ENCODE peak calls at places on chromosomes 13 and 19, in five cellular contexts. F, U, M, K and D are unnamed samples. For H3K4me1, the result is how much of the 10 kb centered on the place peaks cover.

GRCh38 chr19:36489920-36490415 is 607 bp upstream of the ZNF566 start:
- DNase-seq in U (peak), K (peak), M (peak), F (peak), D (peak)

GRCh38 chr19:49468746-49469447 is 5.1 kb upstream of the FLT3LG start:
- DNase-seq in K (peak), M (no peak), U (peak), F (peak), D (peak)

GRCh38 chr13:31088826-31089420 is 72.8 kb downstream of the HSPH1 start:
- DNase-seq in F (no peak), K (no peak), U (no peak), M (no peak), D (no peak)

GRCh38 chr19:6076291-6076665 is 34.0 kb downstream of the RFX2 start:
- DNase-seq in F (no peak), K (no peak), M (peak), U (no peak), D (no peak)

GRCh38 chr13:53408847-53409568 is 380.4 kb downstream of the OLFM4 start:
- DNase-seq in M (no peak), F (no peak), U (no peak), K (no peak), D (no peak)

GRCh38 chr13:76917096-76917495 is 30.9 kb upstream of the KCTD12 start:
- DNase-seq in K (no peak), F (no peak), M (no peak), U (no peak), D (no peak)

GRCh38 chr13:46172531-46172991 is 9.4 kb downstream of the LCP1 start:
- DNase-seq in F (no peak), U (no peak), M (no peak), K (no peak), D (peak)

GRCh38 chr13:49225358-49226042 is 5.4 kb downstream of the MLNR start:
- DNase-seq in K (no peak), U (no peak), F (no peak), M (peak), D (no peak)

GRCh38 chr13:107824636-107825035 is 390.7 kb downstream of the LIG4 start:
- DNase-seq in M (no peak), K (no peak), F (no peak), U (no peak), D (no peak)

GRCh38 chr19:5191091-5191490 is 149.5 kb downstream of the PTPRS start:
- DNase-seq in F (no peak), M (no peak), U (no peak), K (no peak), D (no peak)

GRCh38 chr13:41916173-41916954 is 44.5 kb downstream of the VWA8 start:
- DNase-seq in F (no peak), U (peak), K (no peak), M (no peak), D (peak)

GRCh38 chr19:1590641-1591397 is 1.8 kb downstream of the MBD3 start:
- DNase-seq in M (no peak), F (no peak), K (no peak), U (peak), D (peak)

GRCh38 chr13:87877477-87877876 is 206.3 kb downstream of the SLITRK5 start:
- DNase-seq in U (no peak), K (no peak), F (no peak), M (no peak), D (no peak)

GRCh38 chr13:95676100-95676774 is 702 bp upstream of the DNAJC3 start:
- DNase-seq in U (peak), M (peak), F (no peak), K (no peak), D (peak)

GRCh38 chr19:20278342-20278741 is 111.3 kb downstream of the ZNF486 start:
- DNase-seq in U (peak), F (no peak), K (no peak), M (peak), D (no peak)

GRCh38 chr13:33145667-33146066 is 129.4 kb downstream of the KL start:
- DNase-seq in K (no peak), M (no peak), F (no peak), U (no peak), D (no peak)

GRCh38 chr13:27379126-27379525 is 45.3 kb upstream of the GTF3A start:
- DNase-seq in K (no peak), M (no peak), U (no peak), F (no peak), D (no peak)

GRCh38 chr19:10260141-10260584 is 8.1 kb downstream of the MRPL4 start:
- DNase-seq in M (no peak), K (no peak), F (no peak), U (peak), D (no peak)

GRCh38 chr19:6229216-6229913 is 50.4 kb downstream of the MLLT1 start:
- DNase-seq in U (no peak), K (no peak), M (no peak), F (no peak), D (no peak)

GRCh38 chr19:33804021-33804799 is 7.5 kb downstream of the KCTD15 start:
- DNase-seq in M (peak), U (peak), F (peak), K (peak), D (peak)

GRCh38 chr13:34469212-34469983 is 472.7 kb upstream of the NBEA start:
- DNase-seq in M (no peak), F (no peak), K (no peak), U (peak), D (no peak)

GRCh38 chr19:49502866-49503581 is 6.8 kb downstream of the RPS11 start:
- DNase-seq in M (peak), U (peak), K (no peak), F (peak), D (peak)

GRCh38 chr13:30115257-30115600 is 192.1 kb downstream of the KATNAL1 start:
- DNase-seq in M (no peak), F (no peak), K (no peak), U (no peak), D (no peak)

GRCh38 chr13:100581504-100581903 is 7.1 kb downstream of the GGACT start:
- DNase-seq in U (no peak), M (no peak), K (no peak), F (no peak), D (no peak)

GRCh38 chr13:100581030-100581429 is 7.6 kb downstream of the GGACT start:
- DNase-seq in K (no peak), F (no peak), U (no peak), M (no peak), D (no peak)

GRCh38 chr13:100584901-100585300 is 3.7 kb downstream of the GGACT start:
- DNase-seq in M (no peak), U (no peak), K (no peak), F (no peak), D (no peak)

GRCh38 chr13:100580045-100580444 is 8.5 kb downstream of the GGACT start:
- DNase-seq in K (no peak), M (no peak), U (no peak), F (no peak), D (peak)
- H3K27ac ChIP-seq in K (no peak), M (no peak), U (no peak), F (no peak), D (no peak)

DNA sequence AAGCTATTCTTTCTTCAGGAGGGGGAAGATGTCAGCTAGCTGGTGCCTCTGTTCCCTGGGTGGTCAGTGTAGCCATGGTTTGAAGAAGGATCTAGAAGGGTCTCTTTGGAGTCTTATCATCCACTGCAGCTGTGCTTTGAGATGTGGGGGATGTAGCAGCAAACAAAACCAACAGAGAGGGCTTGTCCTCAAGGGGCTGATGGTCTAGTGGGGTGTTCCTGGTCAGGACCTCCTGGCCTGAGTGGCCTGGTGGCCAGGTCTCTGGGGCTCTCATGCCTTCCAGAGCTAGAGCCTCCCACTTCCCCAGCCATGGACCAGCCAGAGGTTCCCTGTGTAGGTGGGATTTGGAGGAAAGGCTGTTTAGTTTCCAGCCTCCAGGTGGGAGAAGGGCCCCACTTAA is 40.3 kb downstream of the LYL1 start:
- DNase-seq in U (no peak), K (no peak), M (no peak), F (no peak), D (no peak)
- H3K4me1 ChIP-seq in U (under half), K (half or more), M (under half), F (half or more), D (under half)

DNA sequence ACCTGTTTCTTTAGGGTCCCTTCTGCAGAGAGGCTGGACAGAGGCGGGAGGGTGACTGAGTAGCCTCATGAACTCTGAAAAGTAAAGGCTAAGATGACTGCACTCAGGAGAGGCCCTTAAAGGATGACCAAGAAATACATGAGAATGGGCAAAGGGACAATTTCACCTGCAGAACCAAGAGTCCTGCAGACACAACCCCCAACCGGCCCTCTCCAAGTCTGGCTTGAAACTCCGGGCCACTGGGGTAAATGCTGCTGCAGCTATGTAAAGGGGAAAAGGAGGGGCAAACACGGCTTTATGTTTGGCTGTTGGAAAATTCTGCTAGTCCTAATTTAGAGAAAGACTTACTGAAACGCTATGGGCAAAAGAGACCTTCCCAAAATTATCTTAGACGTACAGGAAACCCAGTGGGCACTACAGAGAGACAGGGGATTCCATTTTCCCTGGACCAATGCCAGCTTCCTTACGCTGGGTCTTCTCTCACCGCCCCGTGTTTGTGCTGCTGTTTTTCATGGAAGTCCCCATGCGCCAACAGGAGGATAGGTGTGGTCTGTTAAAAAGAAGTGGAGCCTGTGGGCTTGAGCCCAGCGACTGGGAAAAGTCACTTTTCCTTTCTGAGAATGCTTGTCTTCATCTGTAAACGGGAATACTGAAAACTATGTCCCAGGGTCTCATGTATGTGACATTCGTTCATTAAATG is 10.6 kb downstream of the COL4A2 start:
- DNase-seq in U (no peak), F (no peak), M (no peak), K (no peak), D (no peak)
- H3K27ac ChIP-seq in U (no peak), F (no peak), M (no peak), K (peak), D (no peak)

GRCh38 chr19:40800997-40801377 is 2.0 kb downstream of the EGLN2 start:
- DNase-seq in M (no peak), F (no peak), U (no peak), K (no peak), D (no peak)

GRCh38 chr19:40800339-40800996 is 1.5 kb downstream of the EGLN2 start:
- DNase-seq in F (no peak), U (no peak), K (no peak), M (no peak), D (no peak)

GRCh38 chr19:40803170-40803856 is 4.3 kb downstream of the EGLN2 start:
- DNase-seq in M (no peak), K (no peak), F (no peak), U (no peak), D (no peak)

GRCh38 chr19:40802300-40803169 is 3.5 kb downstream of the EGLN2 start:
- DNase-seq in M (peak), K (peak), F (peak), U (no peak), D (peak)

GRCh38 chr19:40801449-40802299 is 2.7 kb downstream of the EGLN2 start:
- DNase-seq in F (no peak), M (no peak), K (no peak), U (no peak), D (no peak)
- H3K4me1 ChIP-seq in F (under half), M (half or more), K (half or more), U (half or more), D (under half)

GRCh38 chr13:59447031-59447430 is 716.7 kb downstream of the DIAPH3 start:
- DNase-seq in M (no peak), K (no peak), F (no peak), U (no peak), D (no peak)
- H3K27ac ChIP-seq in M (no peak), K (no peak), F (no peak), U (no peak), D (no peak)

GRCh38 chr13:98492335-98493034 is 84.4 kb downstream of the STK24 start:
- DNase-seq in M (no peak), K (no peak), F (no peak), U (no peak), D (no peak)
- H3K4me1 ChIP-seq in M (under half), K (half or more), F (under half), U (under half), D (under half)